ENCODE peak calls at places on chromosome 16, in five cellular contexts. One of them, this sample, is unnamed.

GRCh38 chr16:84314373-84314772 is 19.7 kb downstream of the WFDC1 start:
- DNase-seq in H1: no peak
- DNase-seq in IMR-90: no peak
- DNase-seq in neuronal stem cell: no peak
- DNase-seq in mesenchymal stem cell: no peak
- DNase-seq in this sample: no peak

GRCh38 chr16:27474921-27475320 is 72.9 kb downstream of the IL21R start:
- DNase-seq in H1: no peak
- DNase-seq in IMR-90: no peak
- DNase-seq in neuronal stem cell: no peak
- DNase-seq in mesenchymal stem cell: no peak
- DNase-seq in this sample: no peak

GRCh38 chr16:30557397-30557949 is 701 bp downstream of the ZNF764 start:
- DNase-seq in H1: no peak
- DNase-seq in IMR-90: no peak
- DNase-seq in neuronal stem cell: peak; percentile 17
- DNase-seq in mesenchymal stem cell: peak; percentile 45
- DNase-seq in this sample: no peak

GRCh38 chr16:61014869-61015268 is 1021.4 kb downstream of the CDH8 start:
- DNase-seq in H1: no peak
- DNase-seq in IMR-90: no peak
- DNase-seq in neuronal stem cell: no peak
- DNase-seq in mesenchymal stem cell: no peak
- DNase-seq in this sample: peak; percentile 57

GRCh38 chr16:66667944-66668343 is 28.6 kb downstream of the CMTM4 start:
- DNase-seq in H1: no peak
- DNase-seq in IMR-90: no peak
- DNase-seq in neuronal stem cell: no peak
- DNase-seq in mesenchymal stem cell: no peak
- DNase-seq in this sample: no peak

GRCh38 chr16:11603331-11603750 is 16.6 kb upstream of the LITAF start:
- DNase-seq in H1: no peak
- DNase-seq in IMR-90: no peak
- DNase-seq in neuronal stem cell: no peak
- DNase-seq in mesenchymal stem cell: no peak
- DNase-seq in this sample: no peak

GRCh38 chr16:58508671-58509251 is 6.6 kb upstream of the SETD6 start:
- DNase-seq in H1: no peak
- DNase-seq in IMR-90: no peak
- DNase-seq in neuronal stem cell: no peak
- DNase-seq in mesenchymal stem cell: no peak
- DNase-seq in this sample: no peak

GRCh38 chr16:31871510-31871909 is 2.1 kb upstream of the ZNF267 start:
- DNase-seq in H1: no peak
- DNase-seq in IMR-90: no peak
- DNase-seq in neuronal stem cell: no peak
- DNase-seq in mesenchymal stem cell: no peak
- DNase-seq in this sample: no peak

GRCh38 chr16:72012607-72013006 is 4.1 kb downstream of the DHODH start:
- DNase-seq in H1: no peak
- DNase-seq in IMR-90: no peak
- DNase-seq in neuronal stem cell: no peak
- DNase-seq in mesenchymal stem cell: no peak
- DNase-seq in this sample: no peak

GRCh38 chr16:17657037-17657436 is 186.3 kb upstream of the XYLT1 start:
- DNase-seq in H1: no peak
- DNase-seq in IMR-90: no peak
- DNase-seq in neuronal stem cell: no peak
- DNase-seq in mesenchymal stem cell: no peak
- DNase-seq in this sample: peak; percentile 34

GRCh38 chr16:50692999-50693781 is at the start of gene NOD2:
- DNase-seq in H1: no peak
- DNase-seq in IMR-90: no peak
- DNase-seq in neuronal stem cell: peak; percentile 11
- DNase-seq in mesenchymal stem cell: no peak
- DNase-seq in this sample: peak; percentile 53

GRCh38 chr16:22035094-22035675 is 27.3 kb downstream of the MOSMO start:
- DNase-seq in H1: no peak
- DNase-seq in IMR-90: no peak
- DNase-seq in neuronal stem cell: no peak
- DNase-seq in mesenchymal stem cell: no peak
- DNase-seq in this sample: no peak

GRCh38 chr16:27515874-27516353 is 33.8 kb downstream of the GTF3C1 start:
- DNase-seq in H1: peak; percentile 39
- DNase-seq in IMR-90: no peak
- DNase-seq in neuronal stem cell: peak; percentile 3
- DNase-seq in mesenchymal stem cell: peak; percentile 33
- DNase-seq in this sample: peak; percentile 74

GRCh38 chr16:66366433-66367299 is at the start of gene CDH5:
- DNase-seq in H1: no peak
- DNase-seq in IMR-90: no peak
- DNase-seq in neuronal stem cell: no peak
- DNase-seq in mesenchymal stem cell: no peak
- DNase-seq in this sample: no peak

GRCh38 chr16:87739801-87740200 is 26.0 kb downstream of the KLHDC4 start:
- DNase-seq in H1: no peak
- DNase-seq in IMR-90: no peak
- DNase-seq in neuronal stem cell: no peak
- DNase-seq in mesenchymal stem cell: no peak
- DNase-seq in this sample: no peak

GRCh38 chr16:61564741-61565140 is 471.5 kb downstream of the CDH8 start:
- DNase-seq in H1: no peak
- DNase-seq in IMR-90: no peak
- DNase-seq in neuronal stem cell: no peak
- DNase-seq in mesenchymal stem cell: no peak
- DNase-seq in this sample: no peak

GRCh38 chr16:56603589-56603988 is 4.8 kb upstream of the MT2A start:
- DNase-seq in H1: no peak
- DNase-seq in IMR-90: peak; percentile 53
- DNase-seq in neuronal stem cell: no peak
- DNase-seq in mesenchymal stem cell: peak; percentile 60
- DNase-seq in this sample: peak; percentile 74

GRCh38 chr16:51763072-51763658 is 612.1 kb upstream of the SALL1 start:
- DNase-seq in H1: no peak
- DNase-seq in IMR-90: no peak
- DNase-seq in neuronal stem cell: peak; percentile 65
- DNase-seq in mesenchymal stem cell: peak; percentile 56
- DNase-seq in this sample: peak; percentile 60

GRCh38 chr16:3997231-3997841 is 116.8 kb upstream of the CREBBP start:
- DNase-seq in H1: no peak
- DNase-seq in IMR-90: no peak
- DNase-seq in neuronal stem cell: no peak
- DNase-seq in mesenchymal stem cell: no peak
- DNase-seq in this sample: no peak

GRCh38 chr16:7364054-7364407 is 31.4 kb downstream of the RBFOX1 start:
- DNase-seq in H1: no peak
- DNase-seq in IMR-90: no peak
- DNase-seq in neuronal stem cell: no peak
- DNase-seq in mesenchymal stem cell: no peak
- DNase-seq in this sample: no peak

GRCh38 chr16:75025766-75026165 is 26.9 kb downstream of the ZNRF1 start:
- DNase-seq in H1: no peak
- DNase-seq in IMR-90: peak; percentile 61
- DNase-seq in neuronal stem cell: no peak
- DNase-seq in mesenchymal stem cell: peak; percentile 47
- DNase-seq in this sample: no peak

GRCh38 chr16:23174622-23175021 is 7.9 kb upstream of the SCNN1G start:
- DNase-seq in H1: no peak
- DNase-seq in IMR-90: peak; percentile 5
- DNase-seq in neuronal stem cell: peak; percentile 14
- DNase-seq in mesenchymal stem cell: peak; percentile 16
- DNase-seq in this sample: no peak

GRCh38 chr16:54121084-54121483 is 165.5 kb downstream of the IRX3 start:
- DNase-seq in H1: no peak
- DNase-seq in IMR-90: no peak
- DNase-seq in neuronal stem cell: no peak
- DNase-seq in mesenchymal stem cell: no peak
- DNase-seq in this sample: no peak

GRCh38 chr16:88904676-88905365 is 38.4 kb upstream of the PABPN1L start:
- DNase-seq in H1: no peak
- DNase-seq in IMR-90: no peak
- DNase-seq in neuronal stem cell: no peak
- DNase-seq in mesenchymal stem cell: no peak
- DNase-seq in this sample: no peak

GRCh38 chr16:63385714-63386113 is 1349.5 kb upstream of the CDH8 start:
- DNase-seq in H1: no peak
- DNase-seq in IMR-90: no peak
- DNase-seq in neuronal stem cell: no peak
- DNase-seq in mesenchymal stem cell: no peak
- DNase-seq in this sample: no peak

GRCh38 chr16:25716186-25716585 is 24.4 kb downstream of the HS3ST4 start:
- DNase-seq in H1: no peak
- DNase-seq in IMR-90: no peak
- DNase-seq in neuronal stem cell: no peak
- DNase-seq in mesenchymal stem cell: no peak
- DNase-seq in this sample: peak; percentile 48

GRCh38 chr16:83705856-83706255 is 101.9 kb upstream of the HSBP1 start:
- DNase-seq in H1: no peak
- DNase-seq in IMR-90: no peak
- DNase-seq in neuronal stem cell: no peak
- DNase-seq in mesenchymal stem cell: peak; percentile 77
- DNase-seq in this sample: no peak

GRCh38 chr16:35559911-35560636 is 2100.7 kb downstream of the TP53TG3F start:
- DNase-seq in H1: no peak
- DNase-seq in IMR-90: no peak
- DNase-seq in neuronal stem cell: no peak
- DNase-seq in mesenchymal stem cell: no peak
- DNase-seq in this sample: no peak

GRCh38 chr16:31453255-31454204 is 5.8 kb upstream of the ARMC5 start:
- DNase-seq in H1: no peak
- DNase-seq in IMR-90: peak; percentile 36
- DNase-seq in neuronal stem cell: no peak
- DNase-seq in mesenchymal stem cell: peak; percentile 85
- DNase-seq in this sample: peak; percentile 44

DNA sequence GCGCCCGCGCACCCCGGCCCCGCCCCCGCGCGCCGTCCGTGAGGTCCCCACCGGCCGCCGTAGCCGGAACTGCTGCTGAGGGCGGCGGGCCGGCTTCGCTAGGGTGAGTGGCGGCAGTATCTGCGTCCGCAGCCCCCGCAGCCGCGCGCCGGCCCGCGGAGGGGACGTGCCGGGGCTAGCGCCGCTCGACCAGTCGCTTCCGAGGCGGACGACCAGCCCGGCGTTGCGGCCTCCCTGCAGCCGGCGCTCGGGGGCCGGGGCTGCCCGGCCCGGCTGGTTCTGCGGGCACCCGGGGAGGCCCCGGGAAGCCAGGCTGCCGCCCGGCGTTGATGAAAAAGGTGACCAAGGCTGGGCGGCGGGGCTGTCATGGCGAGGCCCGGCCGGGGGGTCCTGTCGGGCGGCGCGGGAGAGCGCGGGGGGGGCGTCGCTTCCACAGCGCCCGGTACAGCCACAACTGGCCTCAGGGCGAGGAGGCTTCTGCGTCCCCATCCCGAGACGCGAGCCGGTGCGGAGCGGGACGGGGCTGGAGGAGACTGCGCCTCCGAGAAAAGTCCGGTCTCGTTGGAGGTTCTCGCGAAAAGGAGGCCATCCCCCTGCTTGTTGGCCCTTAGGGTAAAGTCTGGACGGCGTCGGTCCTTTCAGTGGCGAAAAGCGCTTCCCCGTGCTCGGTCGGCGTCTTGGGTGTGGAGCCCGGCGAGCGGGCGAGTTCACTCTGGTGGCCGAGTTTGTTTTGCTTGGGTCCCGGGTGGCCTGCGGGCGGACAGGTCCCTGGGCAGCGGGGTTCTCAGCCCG is at the start of gene CRAMP1:
- DNase-seq in H1: no peak
- DNase-seq in IMR-90: no peak
- DNase-seq in neuronal stem cell: peak; percentile 8
- DNase-seq in mesenchymal stem cell: peak; percentile 52
- DNase-seq in this sample: no peak
- H3K14ac ChIP-seq in H1: no peak within 1 kb of the TSS
- H3K14ac ChIP-seq in IMR-90: peak within 1 kb of the TSS; percentile 37
- H3K14ac ChIP-seq in neuronal stem cell: peak within 1 kb of the TSS; percentile 6
- H3K14ac ChIP-seq in mesenchymal stem cell: no peak within 1 kb of the TSS
- H3K14ac ChIP-seq in this sample: no peak within 1 kb of the TSS

GRCh38 chr16:48053346-48053745 is 102.4 kb downstream of the ABCC12 start:
- DNase-seq in H1: no peak
- DNase-seq in IMR-90: peak; percentile 69
- DNase-seq in neuronal stem cell: peak; percentile 36
- DNase-seq in mesenchymal stem cell: peak; percentile 58
- DNase-seq in this sample: peak; percentile 70
- H2BK15ac ChIP-seq in H1: no peak overlapping the region
- H2BK15ac ChIP-seq in IMR-90: no peak overlapping the region
- H2BK15ac ChIP-seq in neuronal stem cell: no peak overlapping the region
- H2BK15ac ChIP-seq in mesenchymal stem cell: no peak overlapping the region
- H2BK15ac ChIP-seq in this sample: no peak overlapping the region

DNA sequence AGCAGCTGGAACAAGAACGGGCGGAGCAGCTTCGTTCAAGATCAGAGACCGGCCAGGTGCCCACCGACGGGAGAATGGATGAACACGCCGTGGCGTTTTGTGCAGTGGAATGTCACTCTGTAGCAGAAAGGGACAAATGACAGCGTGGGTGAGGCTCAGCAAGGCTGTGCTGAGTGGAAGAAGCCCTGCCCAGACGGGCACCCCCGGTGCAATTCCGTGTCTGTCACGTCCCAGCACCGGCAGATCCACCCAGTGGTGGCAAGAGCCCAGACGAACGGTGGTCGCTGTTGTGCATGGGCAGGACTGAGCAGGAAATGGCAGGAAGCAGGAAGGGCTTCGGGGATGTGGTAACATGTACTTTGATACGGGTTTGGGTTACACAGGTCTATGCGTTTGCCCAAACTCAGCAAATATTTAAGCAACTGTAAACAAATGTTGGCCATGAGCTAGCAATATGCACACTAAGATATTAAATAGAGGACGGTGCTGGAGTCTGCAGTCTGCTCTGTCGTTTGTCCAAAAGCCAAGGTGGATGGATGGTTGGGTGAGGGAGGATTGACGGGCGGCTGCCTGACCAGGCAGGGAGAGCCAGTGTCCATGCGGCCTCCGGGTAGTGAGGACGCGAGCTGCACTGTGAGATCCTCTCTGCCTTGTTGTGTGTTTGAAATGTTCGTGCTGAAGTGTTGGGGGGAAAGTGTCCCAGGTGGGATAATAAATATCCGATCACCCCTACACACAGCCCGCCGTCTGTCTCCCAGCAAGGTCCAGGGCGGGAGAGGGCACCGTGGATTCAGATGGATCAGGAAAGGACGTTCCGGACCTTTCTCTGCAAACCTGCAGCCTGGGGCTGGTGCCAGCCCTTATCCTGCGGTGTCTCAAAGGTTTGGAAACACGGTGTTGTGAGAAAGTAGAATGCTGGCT is 48.4 kb downstream of the COX4I1 start:
- DNase-seq in H1: no peak
- DNase-seq in IMR-90: no peak
- DNase-seq in neuronal stem cell: no peak
- DNase-seq in mesenchymal stem cell: no peak
- DNase-seq in this sample: no peak
- H3K14ac ChIP-seq in H1: no peak overlapping the region
- H3K14ac ChIP-seq in IMR-90: no peak overlapping the region
- H3K14ac ChIP-seq in neuronal stem cell: no peak overlapping the region
- H3K14ac ChIP-seq in mesenchymal stem cell: no peak overlapping the region
- H3K14ac ChIP-seq in this sample: no peak overlapping the region

DNA sequence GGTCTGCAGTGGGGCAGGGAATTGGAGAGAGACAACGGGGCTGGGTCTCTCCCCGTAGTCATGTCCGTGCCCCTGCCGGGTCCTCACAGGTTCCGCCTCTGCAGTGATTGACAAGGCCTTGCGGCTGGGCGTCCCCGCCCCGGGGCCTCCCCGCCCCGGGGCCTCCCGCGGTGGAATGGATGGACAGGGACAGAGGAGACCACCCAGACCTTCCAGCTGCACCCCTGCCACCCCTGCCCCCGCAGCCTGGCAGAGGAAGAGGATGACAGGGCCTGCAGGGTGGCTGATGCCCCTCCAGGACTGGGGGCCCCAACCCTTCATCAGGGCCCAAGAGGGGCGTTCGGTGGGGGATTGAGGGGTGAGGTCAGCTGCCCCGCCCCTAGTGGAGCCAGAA is 216.4 kb upstream of the CIBAR2 start:
- DNase-seq in H1: no peak
- DNase-seq in IMR-90: no peak
- DNase-seq in neuronal stem cell: no peak
- DNase-seq in mesenchymal stem cell: no peak
- DNase-seq in this sample: peak; percentile 93
- H2BK15ac ChIP-seq in H1: no peak overlapping the region
- H2BK15ac ChIP-seq in IMR-90: no peak overlapping the region
- H2BK15ac ChIP-seq in neuronal stem cell: peak overlapping the region; percentile 51
- H2BK15ac ChIP-seq in mesenchymal stem cell: peak overlapping the region; percentile 26
- H2BK15ac ChIP-seq in this sample: no peak overlapping the region